ENCODE peak calls at places on chromosomes 7 and 10, in five cellular contexts. U is A549, O is PC-9, N is hepatocyte, D is IMR-90. V is an unnamed sample.

GRCh38 chr10:58089739-58090138 is 178.0 kb downstream of the IPMK start:
- DNase-seq in D (no peak), U (no peak), O (no peak), N (no peak), V (no peak)

GRCh38 chr10:96618648-96619047 is 31.8 kb upstream of the TM9SF3 start:
- DNase-seq in D (no peak), U (no peak), N (no peak), O (no peak), V (no peak)

GRCh38 chr10:78319371-78319770 is 285.7 kb downstream of the RPS24 start:
- DNase-seq in N (peak; percentile 65), U (no peak), D (no peak), O (no peak), V (no peak)

GRCh38 chr10:33095867-33096479 is 137.9 kb upstream of the ITGB1 start:
- DNase-seq in U (no peak), N (no peak), D (no peak), O (no peak), V (no peak)

GRCh38 chr10:44060719-44061118 is 324.2 kb downstream of the CXCL12 start:
- DNase-seq in U (no peak), N (no peak), O (no peak), D (no peak), V (no peak)

GRCh38 chr7:118003438-118003837 is 130.2 kb upstream of the CTTNBP2 start:
- DNase-seq in D (no peak), O (no peak), U (no peak), N (no peak), V (no peak)

GRCh38 chr10:60662917-60663614 is 115.2 kb upstream of the CDK1 start:
- DNase-seq in N (no peak), O (no peak), U (no peak), D (peak; percentile 47), V (no peak)

GRCh38 chr7:65390588-65390987 is 16.9 kb downstream of the ZNF92 start:
- DNase-seq in U (no peak), N (peak; percentile 49), D (no peak), O (no peak), V (no peak)

GRCh38 chr7:87574630-87575029 is 26.1 kb downstream of the ABCB1 start:
- DNase-seq in D (peak; percentile 86), N (peak; percentile 6), U (no peak), O (no peak), V (no peak)

GRCh38 chr7:43592321-43592720 is 9.4 kb downstream of the STK17A start:
- DNase-seq in U (no peak), D (no peak), O (no peak), N (no peak), V (no peak)

GRCh38 chr7:44240983-44241510 is 40.3 kb downstream of the YKT6 start:
- DNase-seq in U (peak; percentile 84), D (peak; percentile 75), N (peak; percentile 90), O (peak; percentile 82), V (peak; percentile 91)

GRCh38 chr7:2517004-2517403 is 2.6 kb upstream of the LFNG start:
- DNase-seq in U (no peak), D (peak; percentile 93), N (no peak), O (no peak), V (peak; percentile 53)

GRCh38 chr10:70925377-70926214 is 37.2 kb upstream of the PCBD1 start:
- DNase-seq in D (no peak), U (no peak), N (peak; percentile 69), O (peak; percentile 53), V (peak; percentile 82)

GRCh38 chr7:45570797-45571196 is 3.4 kb upstream of the ADCY1 start:
- DNase-seq in D (no peak), U (no peak), O (no peak), N (no peak), V (no peak)

GRCh38 chr7:2040201-2040892 is 192.4 kb downstream of the MAD1L1 start:
- DNase-seq in D (no peak), U (no peak), O (no peak), N (no peak), V (no peak)

GRCh38 chr10:62640386-62640785 is 164.1 kb upstream of the ADO start:
- DNase-seq in O (no peak), U (no peak), N (no peak), D (peak; percentile 57), V (no peak)

GRCh38 chr7:43232376-43232775 is 119.9 kb downstream of the HECW1 start:
- DNase-seq in U (no peak), D (no peak), N (no peak), O (no peak), V (no peak)

DNA sequence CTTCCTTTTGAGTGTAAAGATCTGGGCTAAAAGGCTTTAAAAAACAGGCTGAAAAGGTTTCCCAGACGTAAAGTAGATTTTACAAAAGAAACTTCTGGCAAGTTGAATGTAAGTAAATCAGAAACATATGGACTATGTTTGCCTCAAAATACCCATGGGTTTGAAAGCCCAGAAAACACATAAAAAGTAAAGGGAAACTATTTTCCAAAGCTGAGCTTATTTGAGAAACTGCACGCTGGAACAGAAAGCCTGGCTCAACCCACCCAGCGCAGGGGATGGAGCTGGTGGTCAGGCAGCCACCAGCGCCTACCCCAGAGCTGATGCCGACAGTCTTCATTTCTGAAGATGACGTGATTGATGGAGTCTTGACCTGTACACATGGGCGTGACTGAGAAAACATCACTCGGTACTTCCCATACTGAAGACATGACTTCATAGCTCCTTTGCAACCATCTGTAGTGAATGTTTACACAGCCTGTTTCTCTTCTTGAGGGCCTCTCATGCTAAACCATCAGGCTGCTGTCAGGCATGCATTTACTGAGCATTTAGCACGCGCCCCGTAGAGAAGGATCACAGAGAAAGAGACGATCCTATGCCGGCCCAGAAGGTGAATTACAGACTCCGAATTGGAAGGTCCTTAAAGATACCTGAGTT is 232.6 kb upstream of the AUTS2 start:
- DNase-seq in D (no peak), N (peak; percentile 61), U (peak; percentile 77), O (no peak), V (no peak)
- H3K4me2 ChIP-seq in D (no peak overlapping the region), N (peak overlapping the region; percentile 65), U (peak overlapping the region; percentile 58), O (no peak overlapping the region), V (no peak overlapping the region)

GRCh38 chr10:46022978-46023702 is 7.3 kb downstream of the NCOA4 start:
- DNase-seq in U (peak; percentile 86), D (peak; percentile 93), O (peak; percentile 97), N (peak; percentile 96), V (peak; percentile 93)
- TF ChIP-seq CTCF in U (no peak), D (peak; percentile 35), O (peak; percentile 43), N (peak; percentile 25), V (no peak)

DNA sequence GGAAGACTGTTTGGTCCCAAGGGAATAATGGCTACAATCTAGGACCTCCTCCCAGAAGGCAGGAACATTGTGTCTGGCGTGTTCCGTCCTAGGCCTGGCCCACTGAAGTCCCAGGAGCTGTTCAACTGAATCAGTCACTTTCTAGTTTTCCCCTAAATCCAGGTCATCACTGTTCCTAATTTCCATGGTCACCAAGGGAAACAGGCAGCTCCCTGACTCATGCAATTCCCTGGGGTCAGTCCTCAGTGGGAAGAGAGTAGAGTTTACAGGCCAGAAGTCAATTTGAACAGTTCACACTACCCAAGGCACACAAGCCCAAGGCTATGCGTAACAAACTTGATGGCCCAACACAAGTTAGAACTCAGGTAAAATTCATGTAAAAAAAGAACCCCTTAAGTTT is 44.0 kb downstream of the CREB3L2 start:
- DNase-seq in N (no peak), U (no peak), D (no peak), O (no peak), V (no peak)
- H3K4me1 ChIP-seq in N (peaks cover 39% of the 10 kb centered on the region), U (peaks cover 70% of the 10 kb centered on the region), D (peaks cover 30% of the 10 kb centered on the region), O (peaks cover 78% of the 10 kb centered on the region), V (peaks cover 27% of the 10 kb centered on the region)

DNA sequence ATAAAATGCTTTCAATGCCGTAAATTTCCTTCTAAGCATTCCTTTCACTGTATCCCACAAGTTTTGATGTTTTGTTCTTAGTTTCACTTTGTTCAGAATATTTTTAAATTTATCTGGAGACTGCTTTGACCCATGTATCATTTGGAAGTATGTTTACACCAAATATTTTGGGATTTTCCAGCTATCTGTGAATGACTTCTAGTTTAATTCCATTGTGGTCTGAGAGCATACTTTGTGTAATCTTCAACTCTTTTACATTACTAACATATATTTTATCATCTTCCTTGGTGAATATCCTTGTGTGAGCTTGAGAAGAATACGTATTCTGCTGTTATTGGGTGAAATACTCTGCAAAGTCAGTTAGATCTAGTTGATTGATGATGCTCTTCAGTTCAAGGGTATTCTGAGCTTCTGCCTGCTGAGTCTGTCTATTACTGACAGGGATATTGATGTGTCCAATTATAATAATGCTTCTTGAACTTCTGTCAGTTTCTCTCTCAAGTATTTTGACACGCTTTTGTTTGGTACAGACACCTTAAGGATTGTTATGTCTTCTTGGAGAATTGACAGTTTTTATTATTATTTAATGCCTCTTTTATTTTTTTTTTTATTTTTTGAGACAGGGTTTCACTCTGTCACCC is 31.6 kb downstream of the MKLN1 start:
- DNase-seq in U (no peak), O (no peak), D (peak; percentile 69), N (no peak), V (no peak)
- H3K4me2 ChIP-seq in U (peak overlapping the region; percentile 42), O (no peak overlapping the region), D (peak overlapping the region; percentile 62), N (peak overlapping the region; percentile 7), V (no peak overlapping the region)

GRCh38 chr10:124117879-124118278 is 24.5 kb upstream of the CHST15 start:
- DNase-seq in U (no peak), N (no peak), O (no peak), D (no peak), V (no peak)

GRCh38 chr10:124119216-124119615 is 25.8 kb upstream of the CHST15 start:
- DNase-seq in D (no peak), N (no peak), O (no peak), U (no peak), V (no peak)

GRCh38 chr10:124120410-124121061 is 27.1 kb upstream of the CHST15 start:
- DNase-seq in O (no peak), U (no peak), N (no peak), D (no peak), V (no peak)

GRCh38 chr10:124122211-124122610 is 28.8 kb upstream of the CHST15 start:
- DNase-seq in U (no peak), N (no peak), O (no peak), D (no peak), V (no peak)

GRCh38 chr10:124119933-124120332 is 26.5 kb upstream of the CHST15 start:
- DNase-seq in D (no peak), O (no peak), U (no peak), N (no peak), V (no peak)
- TF ChIP-seq CTCF in D (no peak), O (no peak), U (no peak), N (no peak), V (no peak)

GRCh38 chr7:135158141-135158655 is 10.3 kb downstream of the TMEM140 start:
- DNase-seq in U (no peak), O (no peak), N (no peak), D (no peak), V (no peak)
- H3K4me1 ChIP-seq in U (peaks cover 17% of the 10 kb centered on the region), O (peaks cover 14% of the 10 kb centered on the region), N (peaks cover 10% of the 10 kb centered on the region), D (peaks cover 16% of the 10 kb centered on the region), V (no peaks in the 10 kb centered on the region)